ENCODE peak calls at places on chromosomes 5 and 9, in four cellular contexts. Z, X, A and C are unnamed samples. For H3K27me3, the result is how much of the 10 kb centered on the place peaks cover.

GRCh38 chr5:15003511-15003920 is 131.9 kb upstream of the ANKH start:
- DNase-seq in Z (peak), X (peak), A (no peak), C (peak)

GRCh38 chr9:108423493-108423892 is 432.3 kb downstream of the ACTL7B start:
- DNase-seq in Z (no peak), X (no peak), A (no peak), C (no peak)

GRCh38 chr9:6512085-6512657 is 99.2 kb downstream of the UHRF2 start:
- DNase-seq in Z (no peak), X (no peak), A (no peak), C (no peak)

GRCh38 chr9:108186996-108187395 is 668.8 kb downstream of the ACTL7B start:
- DNase-seq in Z (no peak), X (no peak), A (no peak), C (no peak)

GRCh38 chr5:10509593-10509992 is 54.3 kb upstream of the ANKRD33B start:
- DNase-seq in Z (no peak), X (no peak), A (no peak), C (no peak)

GRCh38 chr5:166251786-166252185 is 2039.7 kb upstream of the WWC1 start:
- DNase-seq in Z (no peak), X (no peak), A (no peak), C (no peak)

GRCh38 chr5:53503819-53504218 is 23.4 kb downstream of the FST start:
- DNase-seq in Z (no peak), X (no peak), A (no peak), C (peak)

GRCh38 chr9:34510032-34510431 is 12.8 kb downstream of the ENHO start:
- DNase-seq in Z (no peak), X (no peak), A (no peak), C (no peak)

GRCh38 chr5:171122372-171122771 is 186.7 kb upstream of the TLX3 start:
- DNase-seq in Z (no peak), X (no peak), A (no peak), C (peak)

GRCh38 chr5:67476531-67476930 is 279.9 kb upstream of the CD180 start:
- DNase-seq in Z (no peak), X (no peak), A (no peak), C (peak)

GRCh38 chr9:107712390-107712789 is 222.8 kb upstream of the KLF4 start:
- DNase-seq in Z (no peak), X (no peak), A (no peak), C (peak)

GRCh38 chr5:136236479-136237083 is 43.6 kb upstream of the SMIM32 start:
- DNase-seq in Z (no peak), X (no peak), A (no peak), C (no peak)

GRCh38 chr9:121599872-121600585 is 51.4 kb upstream of the DAB2IP start:
- DNase-seq in Z (no peak), X (no peak), A (no peak), C (no peak)

GRCh38 chr5:83000448-83000847 is 76.7 kb downstream of the TMEM167A start:
- DNase-seq in Z (no peak), X (no peak), A (no peak), C (peak)

GRCh38 chr5:7754997-7755596 is 95.8 kb downstream of the CFAP90 start:
- DNase-seq in Z (peak), X (peak), A (peak), C (no peak)

GRCh38 chr5:141816598-141817399 is 61.4 kb downstream of the PCDH1 start:
- DNase-seq in Z (peak), X (peak), A (peak), C (no peak)

GRCh38 chr5:122805481-122805880 is 30.6 kb downstream of the SNX2 start:
- DNase-seq in Z (no peak), X (no peak), A (no peak), C (peak)

GRCh38 chr5:165101709-165102108 is 1596.3 kb downstream of the MAT2B start:
- DNase-seq in Z (no peak), X (no peak), A (no peak), C (no peak)

GRCh38 chr9:96651626-96652025 is 3.5 kb downstream of the PRXL2C start:
- DNase-seq in Z (no peak), X (no peak), A (no peak), C (peak)

GRCh38 chr5:142861011-142861410 is 90.8 kb downstream of the ARHGAP26 start:
- DNase-seq in Z (no peak), X (no peak), A (no peak), C (no peak)

GRCh38 chr9:35813434-35814105 is 1.3 kb downstream of the HINT2 start:
- DNase-seq in Z (peak), X (no peak), A (no peak), C (peak)

GRCh38 chr9:92725266-92725545 is 39.4 kb downstream of the BICD2 start:
- DNase-seq in Z (peak), X (no peak), A (no peak), C (no peak)

GRCh38 chr9:92727716-92728700 is 36.6 kb downstream of the BICD2 start:
- DNase-seq in Z (no peak), X (no peak), A (no peak), C (no peak)

GRCh38 chr9:92725726-92726125 is 38.9 kb downstream of the BICD2 start:
- DNase-seq in Z (no peak), X (no peak), A (no peak), C (no peak)

GRCh38 chr9:92726348-92726747 is 38.3 kb downstream of the BICD2 start:
- DNase-seq in Z (no peak), X (no peak), A (no peak), C (no peak)

DNA sequence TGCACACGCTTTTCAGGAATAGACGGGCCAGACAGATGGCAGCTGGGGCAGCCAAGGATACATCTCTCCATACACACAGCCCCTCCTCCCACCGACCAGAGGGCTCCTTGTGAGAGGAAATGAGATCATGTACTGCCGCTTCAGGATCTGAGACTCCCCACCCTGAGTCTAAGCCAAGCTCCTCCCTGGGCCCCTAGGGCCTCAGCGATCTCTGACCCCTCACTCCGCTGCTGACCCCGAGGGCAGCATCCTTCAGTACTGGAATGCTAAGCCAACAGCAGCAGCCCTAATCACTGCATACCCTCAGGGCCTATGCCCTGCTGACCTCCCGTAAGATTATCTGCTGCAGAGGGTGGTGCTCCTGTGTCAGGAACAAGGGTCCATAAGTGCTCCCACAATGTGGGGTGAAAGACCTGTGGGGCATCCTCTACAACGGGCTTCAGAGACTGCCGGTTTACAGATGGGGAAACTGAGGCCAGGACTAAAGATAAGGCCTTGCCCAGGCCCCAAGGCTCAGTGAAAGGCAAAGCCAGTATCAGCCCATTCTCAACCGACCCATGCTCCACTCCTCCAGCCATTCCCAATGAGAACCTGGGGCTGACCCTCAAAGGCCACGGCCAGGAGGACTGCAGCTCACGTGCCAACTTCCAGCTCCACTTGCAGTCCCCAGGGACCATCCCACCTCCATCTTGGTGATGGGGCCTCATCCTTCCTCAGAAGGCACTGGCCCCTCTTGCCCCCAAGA is 37.5 kb downstream of the BICD2 start:
- DNase-seq in Z (no peak), X (no peak), A (no peak), C (peak)
- H2BK12ac ChIP-seq in Z (no peak), X (no peak), A (no peak), C (peak)

GRCh38 chr9:138105561-138106505 is 228.3 kb downstream of the CACNA1B start:
- DNase-seq in Z (peak), X (no peak), A (no peak), C (no peak)
- H3K27me3 ChIP-seq in Z (under half), X (under half), A (under half), C (under half)

GRCh38 chr5:72330712-72331111 is 10.5 kb downstream of the PTCD2 start:
- DNase-seq in Z (no peak), X (no peak), A (no peak), C (no peak)

GRCh38 chr5:72328172-72328571 is 8.0 kb downstream of the PTCD2 start:
- DNase-seq in Z (no peak), X (no peak), A (no peak), C (peak)

GRCh38 chr5:72325566-72326297 is 5.6 kb downstream of the PTCD2 start:
- DNase-seq in Z (no peak), X (no peak), A (no peak), C (no peak)

GRCh38 chr5:72324186-72324825 is 4.1 kb downstream of the PTCD2 start:
- DNase-seq in Z (no peak), X (no peak), A (no peak), C (no peak)

DNA sequence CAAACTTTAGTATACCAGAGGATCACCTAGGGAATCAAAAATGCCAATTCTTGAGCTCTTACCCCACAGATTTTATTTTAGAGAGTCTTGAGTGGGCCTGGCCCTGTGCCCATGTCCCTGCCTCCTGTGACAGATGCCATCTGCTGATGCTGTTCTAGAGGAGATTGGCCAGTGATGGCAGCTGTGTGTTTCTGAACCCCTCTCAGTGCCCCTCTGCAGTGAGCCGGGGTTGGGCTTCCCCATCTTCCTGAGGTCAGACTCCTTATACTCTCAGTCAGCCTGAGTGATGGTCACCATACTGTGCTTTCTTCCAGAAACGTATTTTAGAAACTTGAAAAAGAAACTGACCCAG is 6.1 kb downstream of the PTCD2 start:
- DNase-seq in Z (no peak), X (no peak), A (no peak), C (no peak)
- H2BK15ac ChIP-seq in Z (no peak), X (no peak), A (no peak), C (no peak)

GRCh38 chr9:98370976-98371315 is 115.5 kb upstream of the TBC1D2 start:
- DNase-seq in Z (no peak), X (no peak), A (no peak), C (no peak)
- H2BK12ac ChIP-seq in Z (no peak), X (no peak), A (no peak), C (no peak)

GRCh38 chr9:16730162-16730561 is 140.3 kb downstream of the BNC2 start:
- DNase-seq in Z (no peak), X (no peak), A (no peak), C (no peak)
- H3K27me3 ChIP-seq in Z (under half), X (half or more), A (under half), C (under half)

DNA sequence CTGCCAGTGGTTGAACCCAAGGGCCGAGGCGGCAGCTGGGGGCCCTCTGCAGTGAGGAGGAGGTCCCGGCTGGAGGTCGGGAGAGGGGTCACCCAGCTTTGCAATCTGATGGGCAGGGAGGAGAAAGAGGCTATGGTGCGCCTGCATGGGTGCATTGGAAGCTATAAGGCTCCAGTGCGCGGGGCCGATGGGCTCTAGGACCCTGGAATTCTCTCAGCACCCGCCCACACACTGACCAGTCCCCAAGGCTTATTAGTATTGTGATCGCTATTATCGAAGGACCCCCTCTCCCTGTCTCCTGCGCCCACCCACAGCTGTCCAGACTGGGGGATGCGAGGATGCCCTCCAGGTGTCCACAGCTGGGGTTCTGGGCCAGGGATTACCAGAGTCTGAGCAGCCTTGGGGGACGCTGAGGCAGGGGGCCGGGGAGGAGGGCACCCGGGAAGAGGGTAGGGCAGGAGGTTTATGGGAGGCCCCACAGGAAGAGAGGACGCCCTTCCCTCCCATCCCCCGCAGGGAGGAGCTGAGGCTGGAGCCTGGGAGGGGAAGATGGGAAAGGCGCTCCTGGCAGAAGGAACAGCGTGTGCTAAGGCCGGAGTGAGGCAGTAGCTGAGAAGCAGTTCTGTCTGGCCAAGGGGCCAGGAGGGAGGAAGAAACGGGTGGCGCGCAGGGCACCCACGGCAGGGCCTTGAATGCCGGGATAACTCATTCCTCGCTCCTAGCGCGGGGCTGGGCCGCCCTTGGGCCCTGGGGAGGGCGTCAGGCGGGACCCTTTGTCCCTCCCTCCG is 24.2 kb downstream of the C9orf50 start:
- DNase-seq in Z (peak), X (peak), A (no peak), C (peak)
- H2BK15ac ChIP-seq in Z (no peak), X (peak), A (peak), C (peak)

GRCh38 chr5:6712582-6713273 is 504 bp upstream of the TENT4A start:
- DNase-seq in Z (peak), X (peak), A (peak), C (peak)
- H2BK12ac ChIP-seq in Z (no peak), X (no peak), A (no peak), C (peak)

GRCh38 chr9:97928968-97929604 is 6.8 kb upstream of the TRMO start:
- DNase-seq in Z (no peak), X (no peak), A (no peak), C (no peak)
- H3K27me3 ChIP-seq in Z (under half), X (half or more), A (under half), C (under half)

GRCh38 chr9:98909935-98910334 is 33.8 kb upstream of the COL15A1 start:
- DNase-seq in Z (no peak), X (no peak), A (no peak), C (peak)

GRCh38 chr9:98906273-98907040 is 37.2 kb upstream of the COL15A1 start:
- DNase-seq in Z (no peak), X (no peak), A (no peak), C (peak)

GRCh38 chr9:98905015-98905414 is 38.7 kb upstream of the COL15A1 start:
- DNase-seq in Z (no peak), X (no peak), A (no peak), C (no peak)

GRCh38 chr9:98908897-98909634 is 34.6 kb upstream of the COL15A1 start:
- DNase-seq in Z (no peak), X (no peak), A (no peak), C (no peak)

GRCh38 chr9:98907055-98907454 is 36.7 kb upstream of the COL15A1 start:
- DNase-seq in Z (no peak), X (no peak), A (no peak), C (peak)
- H2BK15ac ChIP-seq in Z (no peak), X (no peak), A (no peak), C (no peak)